ENCODE peak calls at places on chromosome 13, in four cellular contexts. X is OCI-LY7; Z is stimulated activated CD4-positive, alpha-beta T cell treated with anti-CD3 and anti-CD28 coated beads, Interleukin-2, amount 100 ng/mL, for 48 hours; G is C1 segment of cervical spinal cord. I is an unnamed sample.

GRCh38 chr13:27505792-27506191 is 55.4 kb upstream of the MTIF3 start:
- DNase-seq in X (no peak), Z (no peak), G (no peak), I (no peak)

GRCh38 chr13:25901460-25902376 is 150.1 kb downstream of the SHISA2 start:
- DNase-seq in X (peak; percentile 11), Z (no peak), G (no peak), I (no peak)

GRCh38 chr13:74174810-74175209 is 40.6 kb upstream of the KLF12 start:
- DNase-seq in X (no peak), Z (no peak), G (no peak), I (no peak)

GRCh38 chr13:31201341-31202024 is 1.7 kb downstream of the B3GLCT start:
- DNase-seq in X (no peak), Z (no peak), G (no peak), I (no peak)

GRCh38 chr13:105599477-105600037 is 935.9 kb downstream of the EFNB2 start:
- DNase-seq in X (no peak), Z (no peak), G (no peak), I (no peak)

GRCh38 chr13:94123543-94123942 is 355.9 kb downstream of the DCT start:
- DNase-seq in X (no peak), Z (no peak), G (no peak), I (no peak)

GRCh38 chr13:21009036-21009435 is 52.4 kb downstream of the LATS2 start:
- DNase-seq in X (no peak), Z (no peak), G (no peak), I (no peak)

GRCh38 chr13:44052843-44053607 is 173.3 kb downstream of the LACC1 start:
- DNase-seq in X (no peak), Z (no peak), G (no peak), I (no peak)

GRCh38 chr13:104043184-104043583 is 977.0 kb upstream of the SLC10A2 start:
- DNase-seq in X (no peak), Z (no peak), G (no peak), I (no peak)

GRCh38 chr13:28531195-28531955 is 36.4 kb upstream of the FLT1 start:
- DNase-seq in X (no peak), Z (no peak), G (no peak), I (no peak)